ENCODE peak calls at places on chromosome 3, in six cellular contexts. L is pancreas, T is Panc1, G is heart right ventricle, C is body of pancreas, M is aorta. B is an unnamed sample.

GRCh38 chr3:111339017-111339416 is 203.0 kb upstream of the CD96 start:
- ATAC-seq in T (no peak), C (no peak), L (no peak), M (no peak), G (no peak), B (no peak)

GRCh38 chr3:78406396-78406795 is 1361.4 kb downstream of the ROBO1 start:
- ATAC-seq in T (no peak), M (no peak), L (no peak), G (no peak), C (no peak), B (no peak)

GRCh38 chr3:25940935-25941334 is 151.0 kb downstream of the OXSM start:
- ATAC-seq in T (no peak), L (no peak), G (no peak), C (no peak), M (no peak), B (no peak)

GRCh38 chr3:27713066-27713400 is 9.1 kb downstream of the EOMES start:
- ATAC-seq in T (no peak), M (peak; percentile 44), C (peak; percentile 27), G (peak; percentile 55), L (peak; percentile 40), B (peak; percentile 7)

GRCh38 chr3:135140543-135140942 is 345.5 kb downstream of the EPHB1 start:
- ATAC-seq in G (no peak), M (no peak), C (no peak), T (no peak), L (no peak), B (no peak)

GRCh38 chr3:45772341-45773035 is 23.8 kb downstream of the SLC6A20 start:
- ATAC-seq in L (no peak), M (no peak), G (no peak), C (no peak), T (no peak), B (no peak)

GRCh38 chr3:13521309-13521708 is 27.6 kb upstream of the FBLN2 start:
- ATAC-seq in T (no peak), C (no peak), M (no peak), L (no peak), G (no peak), B (no peak)

GRCh38 chr3:18797378-18797777 is 350.9 kb upstream of the KCNH8 start:
- ATAC-seq in L (no peak), C (no peak), G (no peak), T (no peak), M (no peak), B (no peak)

GRCh38 chr3:1535361-1535760 is 442.5 kb downstream of the CNTN6 start:
- ATAC-seq in G (no peak), T (no peak), M (no peak), L (no peak), C (no peak), B (no peak)

GRCh38 chr3:168088106-168088722 is 7.5 kb downstream of the GOLIM4 start:
- ATAC-seq in L (peak; percentile 69), C (peak; percentile 48), M (no peak), T (peak; percentile 85), G (no peak), B (no peak)

GRCh38 chr3:133944641-133945441 is 49.2 kb upstream of the RAB6B start:
- ATAC-seq in G (peak; percentile 48), M (peak; percentile 39), C (peak; percentile 16), T (peak; percentile 75), L (no peak), B (peak; percentile 71)

GRCh38 chr3:120163816-120164215 is 69.6 kb upstream of the GSK3B start:
- ATAC-seq in G (no peak), T (no peak), L (no peak), C (no peak), M (no peak), B (no peak)

GRCh38 chr3:8574670-8575322 is 69.8 kb downstream of the SSUH2 start:
- ATAC-seq in M (peak; percentile 5), C (no peak), T (no peak), G (no peak), L (no peak), B (no peak)

GRCh38 chr3:99684678-99685077 is 46.3 kb downstream of the COL8A1 start:
- ATAC-seq in C (no peak), L (no peak), M (no peak), T (no peak), G (peak; percentile 48), B (no peak)

GRCh38 chr3:71487418-71487817 is 96.1 kb downstream of the FOXP1 start:
- ATAC-seq in G (no peak), T (no peak), C (no peak), M (no peak), L (no peak), B (no peak)

GRCh38 chr3:182392182-182392917 is 401.0 kb upstream of the ATP11B start:
- ATAC-seq in T (no peak), C (no peak), M (no peak), G (no peak), L (no peak), B (no peak)

GRCh38 chr3:127365383-127365782 is 77.5 kb upstream of the PRR20G start:
- ATAC-seq in L (no peak), G (no peak), C (no peak), T (no peak), M (no peak), B (no peak)

GRCh38 chr3:117165611-117166051 is 456.1 kb downstream of the TUSC7 start:
- ATAC-seq in T (no peak), L (no peak), G (no peak), M (no peak), C (no peak), B (no peak)

GRCh38 chr3:144142151-144142855 is 170.7 kb downstream of the DIPK2A start:
- ATAC-seq in C (no peak), M (no peak), G (no peak), T (no peak), L (no peak), B (no peak)

GRCh38 chr3:71490692-71491091 is 92.8 kb downstream of the FOXP1 start:
- ATAC-seq in G (no peak), L (no peak), M (no peak), T (no peak), C (no peak), B (no peak)

GRCh38 chr3:173870976-173871375 is 473.4 kb downstream of the NLGN1 start:
- ATAC-seq in M (no peak), T (no peak), L (no peak), C (no peak), G (no peak), B (no peak)

GRCh38 chr3:42635111-42635510 is 18.4 kb upstream of the ZBTB47 start:
- ATAC-seq in G (no peak), M (no peak), T (no peak), L (no peak), C (no peak), B (no peak)

GRCh38 chr3:34248352-34248751 is 449.9 kb downstream of the PDCD6IP start:
- ATAC-seq in T (no peak), M (no peak), C (no peak), G (no peak), L (no peak), B (no peak)

DNA sequence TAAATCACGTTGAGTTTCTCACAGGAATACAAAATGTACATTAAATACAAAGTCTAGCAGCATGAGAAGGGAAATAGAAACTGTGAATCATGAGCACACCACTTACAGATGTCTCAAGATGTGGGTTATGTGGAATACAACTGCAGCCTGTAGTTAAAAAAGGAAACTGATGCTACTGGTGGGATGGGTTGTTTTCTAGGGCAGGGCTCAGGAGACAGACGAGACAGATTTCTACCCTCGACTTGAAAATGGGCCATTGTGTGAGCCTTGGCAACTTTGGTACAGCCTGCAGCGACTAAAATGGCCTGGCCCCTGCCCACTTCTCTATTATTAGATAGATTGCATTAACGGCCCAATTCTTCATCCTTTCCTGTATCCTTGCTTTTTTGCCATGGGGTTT is 293.1 kb downstream of the SUCLG2 start:
- ATAC-seq in C (no peak), M (no peak), L (no peak), G (no peak), T (no peak), B (no peak)
- H3K27ac ChIP-seq in C (no peak overlapping the region), M (no peak overlapping the region), L (no peak overlapping the region), G (no peak overlapping the region), T (no peak overlapping the region), B (no peak overlapping the region)

GRCh38 chr3:102129774-102130608 is 280.7 kb downstream of the NFKBIZ start:
- ATAC-seq in C (peak; percentile 91), L (peak; percentile 74), G (peak; percentile 88), M (peak; percentile 91), T (no peak), B (peak; percentile 94)
- H3K4me3 ChIP-seq in C (no peak overlapping the region), L (no peak overlapping the region), G (no peak overlapping the region), M (no peak overlapping the region), T (no peak overlapping the region), B (no peak overlapping the region)

GRCh38 chr3:63934484-63934883 is 22.3 kb upstream of the SCAANT1 start:
- ATAC-seq in L (no peak), C (no peak), G (peak; percentile 19), M (no peak), T (no peak), B (no peak)

GRCh38 chr3:63931290-63931689 is 19.1 kb upstream of the SCAANT1 start:
- ATAC-seq in C (no peak), L (no peak), M (no peak), G (no peak), T (no peak), B (no peak)

GRCh38 chr3:63934041-63934440 is 21.9 kb upstream of the SCAANT1 start:
- ATAC-seq in C (no peak), T (no peak), G (peak; percentile 38), M (no peak), L (no peak), B (no peak)

GRCh38 chr3:63933459-63933858 is 21.3 kb upstream of the SCAANT1 start:
- ATAC-seq in C (no peak), T (no peak), G (no peak), M (no peak), L (no peak), B (no peak)

GRCh38 chr3:63932509-63933212 is 20.5 kb upstream of the SCAANT1 start:
- ATAC-seq in L (peak; percentile 14), T (no peak), G (peak; percentile 9), M (no peak), C (no peak), B (no peak)
- H3K27ac ChIP-seq in L (no peak overlapping the region), T (no peak overlapping the region), G (peak overlapping the region; percentile 4), M (no peak overlapping the region), C (peak overlapping the region; percentile 49), B (peak overlapping the region; percentile 41)

GRCh38 chr3:138937690-138938055 is 9.3 kb downstream of the FOXL2 start:
- ATAC-seq in G (no peak), C (no peak), T (no peak), M (no peak), L (peak; percentile 11), B (no peak)

GRCh38 chr3:138933981-138934691 is 12.8 kb downstream of the FOXL2 start:
- ATAC-seq in G (no peak), M (no peak), T (no peak), C (no peak), L (no peak), B (no peak)

GRCh38 chr3:138936763-138937689 is 9.9 kb downstream of the FOXL2 start:
- ATAC-seq in T (no peak), C (peak; percentile 2), L (no peak), G (no peak), M (peak; percentile 33), B (peak; percentile 6)

GRCh38 chr3:138935864-138936762 is 10.8 kb downstream of the FOXL2 start:
- ATAC-seq in L (peak; percentile 92), M (peak; percentile 91), T (peak; percentile 88), C (peak; percentile 90), G (peak; percentile 82), B (peak; percentile 72)

DNA sequence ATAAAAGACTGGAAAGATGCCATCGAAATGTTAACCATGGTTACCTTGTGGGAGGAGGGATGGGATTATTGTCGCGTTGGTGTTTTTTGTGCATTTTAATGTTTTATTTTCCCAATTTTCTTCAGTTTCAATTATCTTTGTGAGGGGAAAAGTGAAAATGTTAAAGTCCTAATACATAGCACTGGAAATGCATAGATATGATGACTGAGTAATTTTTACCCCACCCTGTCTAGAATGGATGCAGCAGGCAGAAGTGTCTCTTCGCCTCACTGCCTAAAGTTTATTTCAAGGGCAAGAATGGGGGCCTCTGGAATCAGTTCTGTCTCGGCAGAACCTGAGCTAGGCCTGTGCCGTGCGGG is 11.5 kb downstream of the FOXL2 start:
- ATAC-seq in G (no peak), L (no peak), T (no peak), M (no peak), C (no peak), B (no peak)
- H3K4me3 ChIP-seq in G (peak overlapping the region; percentile 41), L (no peak overlapping the region), T (peak overlapping the region; percentile 45), M (no peak overlapping the region), C (no peak overlapping the region), B (no peak overlapping the region)